ENCODE peak calls at places on chromosome 20, in four cellular contexts. X is lung, Z is breast epithelium, M is tibial artery. B is an unnamed sample. For H3K4me1, the result is how much of the 10 kb centered on the place peaks cover.

GRCh38 chr20:48741669-48742068 is 86.1 kb downstream of the PREX1 start:
- DNase-seq in X (no peak), Z (no peak), M (no peak), B (no peak)

GRCh38 chr20:50193851-50194830 is 3.5 kb downstream of the CEBPB start:
- DNase-seq in X (no peak), Z (no peak), M (peak), B (no peak)

GRCh38 chr20:33820362-33820761 is 9.2 kb downstream of the CHMP4B start:
- DNase-seq in X (no peak), Z (no peak), M (no peak), B (no peak)

GRCh38 chr20:58612021-58612700 is 38.9 kb upstream of the STX16 start:
- DNase-seq in X (no peak), Z (no peak), M (no peak), B (no peak)

GRCh38 chr20:46010491-46011405 is 2.0 kb downstream of the MMP9 start:
- DNase-seq in X (no peak), Z (no peak), M (no peak), B (no peak)

GRCh38 chr20:347640-348484 is 951 bp downstream of the NRSN2 start:
- DNase-seq in X (peak), Z (peak), M (peak), B (peak)

GRCh38 chr20:14282140-14282539 is 55.3 kb downstream of the FLRT3 start:
- DNase-seq in X (no peak), Z (no peak), M (no peak), B (no peak)

GRCh38 chr20:17225891-17226409 is 890 bp upstream of the PCSK2 start:
- DNase-seq in X (no peak), Z (no peak), M (no peak), B (no peak)

GRCh38 chr20:34240698-34241615 is at the start of gene ASIP:
- DNase-seq in X (no peak), Z (no peak), M (no peak), B (no peak)

GRCh38 chr20:2806351-2806701 is 5.9 kb upstream of the CPXM1 start:
- DNase-seq in X (no peak), Z (no peak), M (no peak), B (no peak)

GRCh38 chr20:24752612-24753011 is 196.5 kb upstream of the CST7 start:
- DNase-seq in X (no peak), Z (no peak), M (peak), B (no peak)

GRCh38 chr20:63532449-63532971 is 4.7 kb downstream of the PTK6 start:
- DNase-seq in X (no peak), Z (no peak), M (no peak), B (no peak)

GRCh38 chr20:23152308-23152892 is 66.3 kb upstream of the CD93 start:
- DNase-seq in X (no peak), Z (no peak), M (peak), B (peak)

GRCh38 chr20:47758517-47759450 is 26.5 kb downstream of the SULF2 start:
- DNase-seq in X (no peak), Z (no peak), M (no peak), B (no peak)

GRCh38 chr20:8671366-8671943 is 397.4 kb upstream of the PLCB4 start:
- DNase-seq in X (no peak), Z (no peak), M (no peak), B (no peak)

GRCh38 chr20:52899221-52899620 is 72.9 kb upstream of the TSHZ2 start:
- DNase-seq in X (no peak), Z (no peak), M (no peak), B (no peak)

GRCh38 chr20:46057856-46058655 is 29.0 kb downstream of the SLC12A5 start:
- DNase-seq in X (peak), Z (no peak), M (peak), B (peak)

GRCh38 chr20:2379511-2380229 is 1.0 kb upstream of the TGM6 start:
- DNase-seq in X (no peak), Z (no peak), M (no peak), B (no peak)

GRCh38 chr20:42100137-42100704 is 482.0 kb upstream of the CHD6 start:
- DNase-seq in X (no peak), Z (no peak), M (no peak), B (peak)

GRCh38 chr20:48292806-48293205 is 507.5 kb upstream of the SULF2 start:
- DNase-seq in X (no peak), Z (no peak), M (no peak), B (no peak)

GRCh38 chr20:37807901-37808751 is 94.8 kb upstream of the VSTM2L start:
- DNase-seq in X (no peak), Z (no peak), M (no peak), B (no peak)

GRCh38 chr20:24781061-24781980 is 167.7 kb upstream of the CST7 start:
- DNase-seq in X (no peak), Z (no peak), M (peak), B (no peak)

GRCh38 chr20:64255361-64256281 is at the start of gene PCMTD2:
- DNase-seq in X (peak), Z (peak), M (peak), B (peak)

GRCh38 chr20:50310673-50311051 is 120.0 kb downstream of the CEBPB start:
- DNase-seq in X (no peak), Z (no peak), M (no peak), B (no peak)

GRCh38 chr20:10433623-10434466 is at the start of gene MKKS:
- DNase-seq in X (peak), Z (peak), M (peak), B (peak)
- TF ChIP-seq CTCF in X (no peak), Z (peak), M (no peak), B (peak)

GRCh38 chr20:31607640-31608255 is 2.7 kb downstream of the ID1 start:
- DNase-seq in X (no peak), Z (no peak), M (no peak), B (no peak)

GRCh38 chr20:31606678-31606927 is 1.5 kb downstream of the ID1 start:
- DNase-seq in X (no peak), Z (no peak), M (no peak), B (no peak)

GRCh38 chr20:31608256-31608980 is 3.3 kb downstream of the ID1 start:
- DNase-seq in X (peak), Z (peak), M (peak), B (peak)

GRCh38 chr20:31605902-31606677 is 1.0 kb downstream of the ID1 start:
- DNase-seq in X (peak), Z (no peak), M (peak), B (no peak)

GRCh38 chr20:31606928-31607639 is 2.0 kb downstream of the ID1 start:
- DNase-seq in X (peak), Z (no peak), M (no peak), B (no peak)
- H3K4me1 ChIP-seq in X (under half), Z (under half), M (under half), B (half or more)

GRCh38 chr20:43824699-43825402 is 89.8 kb upstream of the TOX2 start:
- DNase-seq in X (no peak), Z (no peak), M (no peak), B (peak)
- H3K27ac ChIP-seq in X (no peak), Z (no peak), M (no peak), B (no peak)

GRCh38 chr20:59819496-59820203 is 113.8 kb downstream of the SYCP2 start:
- DNase-seq in X (peak), Z (no peak), M (no peak), B (no peak)

GRCh38 chr20:59816146-59816743 is 117.2 kb downstream of the SYCP2 start:
- DNase-seq in X (no peak), Z (no peak), M (no peak), B (no peak)

GRCh38 chr20:59817406-59817805 is 116.0 kb downstream of the SYCP2 start:
- DNase-seq in X (peak), Z (no peak), M (no peak), B (no peak)

GRCh38 chr20:59818911-59819310 is 114.5 kb downstream of the SYCP2 start:
- DNase-seq in X (no peak), Z (no peak), M (no peak), B (no peak)

GRCh38 chr20:59817846-59818245 is 115.6 kb downstream of the SYCP2 start:
- DNase-seq in X (no peak), Z (no peak), M (no peak), B (no peak)
- TF ChIP-seq CTCF in X (no peak), Z (no peak), M (no peak), B (no peak)

DNA sequence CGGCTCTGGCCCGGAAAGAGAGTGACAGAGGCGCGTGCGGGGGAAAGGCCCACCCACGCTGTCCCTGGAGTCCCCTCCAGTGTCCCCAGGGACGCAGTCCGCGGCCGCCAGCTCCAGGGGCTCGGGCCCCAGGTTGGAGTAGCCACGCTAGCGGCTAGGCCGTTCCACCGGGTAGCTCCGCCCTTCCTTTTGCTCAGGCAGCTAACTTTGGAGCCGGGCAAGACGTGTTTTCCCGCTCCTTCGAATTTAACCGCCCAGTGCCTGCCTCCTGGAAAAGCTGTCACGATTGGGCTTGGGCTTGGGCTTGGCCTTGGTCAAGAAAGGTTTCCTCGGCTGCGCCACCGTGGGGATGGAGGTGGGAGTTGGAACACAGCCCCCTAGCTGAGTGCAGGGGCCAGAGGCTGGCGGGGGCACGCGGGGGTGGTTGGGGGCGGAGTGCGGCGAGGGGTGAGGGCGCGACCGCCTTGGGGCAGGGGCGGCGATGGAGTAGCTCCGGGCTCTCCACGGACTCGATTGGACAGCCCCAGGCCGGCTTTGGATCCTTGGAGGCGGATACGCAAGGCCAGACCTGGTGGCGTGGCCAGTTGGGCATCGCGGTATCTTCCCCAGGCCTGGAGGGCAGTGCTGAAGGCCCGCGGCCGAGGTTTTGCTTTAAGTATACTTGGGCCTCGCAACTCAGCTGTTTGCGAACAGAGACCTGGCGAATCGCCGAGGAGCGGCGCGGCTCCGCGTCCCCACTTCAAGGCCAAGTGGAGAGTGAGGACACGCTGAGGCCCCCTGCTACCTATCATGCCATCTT is 4.5 kb downstream of the LINC00237 start:
- DNase-seq in X (no peak), Z (no peak), M (no peak), B (peak)
- H3K4me1 ChIP-seq in X (under half), Z (under half), M (half or more), B (under half)

B was measured in body of pancreas.